ENCODE peak calls at places on chromosomes 16 and 17, in four cellular contexts. G is endothelial cell of umbilical vein, T is kidney, C is HCT116. O is an unnamed sample.

GRCh38 chr16:56758930-56759329 is 29.0 kb downstream of the NUP93 start:
- DNase-seq in C (no peak), T (no peak), G (no peak), O (no peak)

GRCh38 chr16:50326835-50327465 is 41.8 kb downstream of the BRD7 start:
- DNase-seq in T (no peak), C (peak; percentile 31), G (no peak), O (no peak)

GRCh38 chr16:59573528-59574271 is 839.6 kb upstream of the GOT2 start:
- DNase-seq in C (no peak), G (no peak), T (no peak), O (no peak)

GRCh38 chr16:19659554-19659953 is 58.5 kb downstream of the KNOP1 start:
- DNase-seq in T (no peak), G (no peak), C (no peak), O (no peak)

GRCh38 chr17:78252111-78252634 is 20.7 kb downstream of the TMEM235 start:
- DNase-seq in T (no peak), G (no peak), C (no peak), O (peak; percentile 42)

GRCh38 chr16:89478576-89479221 is 11.7 kb downstream of the ANKRD11 start:
- DNase-seq in G (no peak), C (no peak), T (no peak), O (no peak)

GRCh38 chr17:51860934-51861561 is 297.5 kb downstream of the CA10 start:
- DNase-seq in G (no peak), T (no peak), C (peak; percentile 18), O (peak; percentile 72)

GRCh38 chr17:58665946-58666857 is 25.6 kb downstream of the TEX14 start:
- DNase-seq in C (peak; percentile 69), G (peak; percentile 5), T (peak; percentile 37), O (no peak)

GRCh38 chr17:38702166-38702899 is 2.7 kb upstream of the MLLT6 start:
- DNase-seq in T (peak; percentile 96), G (peak; percentile 77), C (peak; percentile 73), O (peak; percentile 92)
- H3K9ac ChIP-seq in T (peak overlapping the region; percentile 87), G (peak overlapping the region; percentile 81), C (peak overlapping the region; percentile 92), O (peak overlapping the region; percentile 99)

DNA sequence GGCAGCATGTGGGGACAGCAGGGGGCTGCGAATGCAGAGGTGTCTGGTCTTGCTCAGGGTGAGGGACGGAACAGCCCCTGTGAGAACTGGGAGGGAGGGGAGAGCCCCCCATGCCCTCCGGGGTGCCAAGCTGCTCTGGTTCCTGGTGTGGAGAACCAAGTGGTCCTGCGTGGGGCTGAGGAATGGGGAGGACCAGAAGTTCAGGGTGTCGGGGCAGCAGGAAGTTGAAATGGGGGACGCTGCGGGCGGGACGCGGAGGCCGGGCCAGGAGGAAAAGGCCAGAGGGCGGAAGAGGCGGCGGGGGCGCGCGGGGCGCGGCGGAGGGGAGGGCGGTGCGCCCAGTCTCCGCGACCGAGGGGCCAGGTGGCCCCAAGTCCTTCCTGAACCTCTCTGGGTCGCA is 3.6 kb downstream of the ALDH3A1 start:
- DNase-seq in C (no peak), G (no peak), T (no peak), O (peak; percentile 52)
- H3K4me3 ChIP-seq in C (peak overlapping the region; percentile 54), G (peak overlapping the region; percentile 37), T (peak overlapping the region; percentile 47), O (peak overlapping the region; percentile 42)

GRCh38 chr16:28623172-28623711 is 13.4 kb upstream of the SULT1A1 start:
- DNase-seq in G (peak; percentile 24), C (peak; percentile 43), T (peak; percentile 85), O (peak; percentile 80)
- TF ChIP-seq CTCF in G (no peak), C (no peak), T (no peak), O (no peak)

GRCh38 chr16:28039493-28039892 is 24.0 kb downstream of the GSG1L start:
- DNase-seq in G (no peak), C (no peak), T (no peak), O (no peak)
- H3K9ac ChIP-seq in G (no peak overlapping the region), C (no peak overlapping the region), T (no peak overlapping the region), O (no peak overlapping the region)

DNA sequence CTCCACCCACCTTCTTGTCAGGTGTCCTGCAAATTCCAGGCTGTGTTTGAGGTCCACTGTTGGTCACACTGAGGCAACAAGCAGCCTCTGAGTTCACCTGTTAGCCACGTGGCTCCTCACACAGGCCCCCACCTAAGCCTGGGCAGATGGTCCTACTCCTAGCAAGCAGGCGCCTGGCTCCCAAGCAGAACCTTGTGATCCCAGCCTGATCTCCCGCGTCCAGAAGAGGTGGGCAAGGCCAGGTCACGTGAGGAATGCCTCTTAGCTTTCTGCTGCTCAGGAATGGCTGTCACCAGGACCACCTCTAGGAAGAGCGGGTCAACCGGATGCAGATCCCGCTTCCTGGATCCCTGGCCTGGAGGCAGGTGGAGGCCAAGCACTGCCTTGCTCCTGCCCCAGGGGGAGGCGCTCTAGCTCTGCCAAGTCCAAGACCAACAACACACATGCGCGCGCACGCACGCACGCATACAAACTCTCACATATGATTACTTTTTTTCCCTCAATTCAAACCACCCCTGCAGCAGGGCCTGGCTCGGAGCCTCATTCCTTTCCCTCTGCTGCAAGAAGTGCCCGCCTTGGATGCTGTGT is 9.5 kb downstream of the CYB561 start:
- DNase-seq in G (peak; percentile 27), T (peak; percentile 55), C (peak; percentile 37), O (no peak)
- H3K4me3 ChIP-seq in G (no peak overlapping the region), T (no peak overlapping the region), C (no peak overlapping the region), O (no peak overlapping the region)

O was measured in colonic mucosa.